ENCODE peak calls at places on chromosomes 4 and X, in six cellular contexts. W is CD4-positive, alpha-beta memory T cell; G is IMR-90; J is Panc1; R is cardiac muscle cell; Q is sigmoid colon. O is an unnamed sample. For H3K4me1, the result is how much of the 10 kb centered on the place peaks cover.

GRCh38 chrX:20046864-20047263 is 56.0 kb upstream of the BCLAF3 start:
- DNase-seq in W (no peak), G (no peak), J (no peak), R (no peak), Q (no peak), O (no peak)

GRCh38 chrX:3518870-3519269 is 172.4 kb upstream of the MXRA5 start:
- DNase-seq in W (no peak), G (peak), J (peak), R (no peak), Q (peak), O (peak)

GRCh38 chr4:59904331-59904730 is 1295.8 kb upstream of the ADGRL3 start:
- DNase-seq in W (no peak), G (no peak), J (no peak), R (no peak), Q (no peak), O (no peak)

GRCh38 chr4:89829470-89830138 is 7.4 kb downstream of the SNCA start:
- DNase-seq in W (peak), G (no peak), J (no peak), R (no peak), Q (peak), O (no peak)

GRCh38 chr4:158873795-158874359 is 105.1 kb downstream of the FNIP2 start:
- DNase-seq in W (no peak), G (peak), J (peak), R (no peak), Q (no peak), O (no peak)

GRCh38 chr4:33924239-33924638 is 2320.1 kb downstream of the ARAP2 start:
- DNase-seq in W (no peak), G (peak), J (no peak), R (peak), Q (no peak), O (no peak)

GRCh38 chr4:145012841-145013240 is 85.2 kb downstream of the ANAPC10 start:
- DNase-seq in W (no peak), G (peak), J (no peak), R (no peak), Q (no peak), O (no peak)

GRCh38 chrX:13427441-13428054 is 107.7 kb upstream of the ATXN3L start:
- DNase-seq in W (no peak), G (no peak), J (no peak), R (no peak), Q (no peak), O (no peak)

GRCh38 chr4:73723029-73723428 is 17.3 kb upstream of the CXCL8 start:
- DNase-seq in W (no peak), G (no peak), J (no peak), R (no peak), Q (no peak), O (no peak)
- H3K4me1 ChIP-seq in W (under half), G (under half), J (under half), R (under half), Q (under half), O (half or more)

GRCh38 chrX:40106677-40107290 is 9.0 kb upstream of the BCOR start:
- DNase-seq in W (no peak), G (no peak), J (no peak), R (no peak), Q (no peak), O (no peak)
- H3K4me1 ChIP-seq in W (under half), G (under half), J (under half), R (under half), Q (under half), O (under half)

GRCh38 chr4:87073570-87074470 is 139.0 kb downstream of the AFF1 start:
- DNase-seq in W (peak), G (peak), J (no peak), R (no peak), Q (peak), O (no peak)
- H3K4me1 ChIP-seq in W (under half), G (under half), J (under half), R (under half), Q (half or more), O (under half)

GRCh38 chr4:57231781-57232180 is 121.6 kb upstream of the IGFBP7 start:
- DNase-seq in W (no peak), G (no peak), J (no peak), R (no peak), Q (no peak), O (no peak)
- H3K4me1 ChIP-seq in W (under half), G (under half), J (under half), R (under half), Q (under half), O (under half)

GRCh38 chr4:82900016-82900334 is 560 bp upstream of the THAP9 start:
- DNase-seq in W (no peak), G (peak), J (peak), R (no peak), Q (peak), O (no peak)
- H3K4me1 ChIP-seq in W (under half), G (under half), J (under half), R (under half), Q (under half), O (under half)

DNA sequence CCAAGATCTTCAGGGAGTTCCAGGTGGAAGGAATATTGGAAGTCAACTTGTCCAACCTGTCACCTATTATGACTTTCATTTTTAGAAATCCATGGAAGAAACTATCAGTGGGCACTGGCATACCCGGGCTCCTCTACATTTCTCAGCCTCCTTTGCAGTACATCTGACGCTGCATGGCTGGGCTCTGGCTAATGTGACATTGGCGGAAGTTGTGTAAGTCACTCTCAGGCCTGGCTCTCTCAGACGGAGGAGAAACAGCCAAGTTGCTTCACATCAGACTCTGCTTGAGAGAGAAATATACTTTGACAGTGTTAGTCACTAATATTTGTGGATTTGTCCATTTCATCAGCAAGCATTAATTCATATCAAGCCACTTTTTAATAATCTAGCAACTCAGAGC is 4.5 kb downstream of the DCHS2 start:
- DNase-seq in W (no peak), G (no peak), J (no peak), R (no peak), Q (no peak), O (no peak)
- H3K4me1 ChIP-seq in W (under half), G (under half), J (under half), R (under half), Q (under half), O (under half)